ENCODE peak calls at places on chromosomes 6 and 20, in four cellular contexts. J, L, T and S are unnamed samples.

GRCh38 chr20:43541214-43541613 is 17.6 kb upstream of the SGK2 start:
- DNase-seq in J (peak; percentile 35), L (no peak), T (peak; percentile 65), S (peak; percentile 26)

GRCh38 chr6:81847866-81848265 is 95.4 kb upstream of the TENT5A start:
- DNase-seq in J (peak; percentile 29), L (no peak), T (no peak), S (no peak)

GRCh38 chr6:11130605-11131004 is 19.1 kb upstream of the ERVFRD-1 start:
- DNase-seq in J (no peak), L (no peak), T (no peak), S (no peak)

GRCh38 chr6:134097114-134097707 is 44.8 kb upstream of the SLC2A12 start:
- DNase-seq in J (peak; percentile 52), L (no peak), T (peak; percentile 45), S (peak; percentile 40)

GRCh38 chr6:85912582-85912981 is 269.9 kb upstream of the SYNCRIP start:
- DNase-seq in J (no peak), L (no peak), T (no peak), S (no peak)

GRCh38 chr6:33834401-33835392 is 30.9 kb upstream of the MLN start:
- DNase-seq in J (no peak), L (no peak), T (peak; percentile 62), S (no peak)

GRCh38 chr6:11397622-11398450 is 139.7 kb upstream of the TMEM170B start:
- DNase-seq in J (no peak), L (no peak), T (no peak), S (no peak)

GRCh38 chr20:49225896-49226295 is 6.7 kb downstream of the DDX27 start:
- DNase-seq in J (no peak), L (no peak), T (no peak), S (no peak)

GRCh38 chr6:45488269-45488668 is 110.5 kb upstream of the SUPT3H start:
- DNase-seq in J (no peak), L (no peak), T (no peak), S (no peak)

GRCh38 chr6:117288083-117288715 is 22.8 kb downstream of the VGLL2 start:
- DNase-seq in J (peak; percentile 36), L (no peak), T (no peak), S (peak; percentile 18)

GRCh38 chr6:135181333-135182119 is 418 bp downstream of the MYB start:
- DNase-seq in J (peak; percentile 21), L (no peak), T (peak; percentile 20), S (no peak)

GRCh38 chr6:135182993-135183531 is 2.0 kb downstream of the MYB start:
- DNase-seq in J (no peak), L (no peak), T (peak; percentile 29), S (no peak)

GRCh38 chr6:135179920-135180457 is 1.1 kb upstream of the MYB start:
- DNase-seq in J (peak; percentile 17), L (no peak), T (no peak), S (peak; percentile 11)

GRCh38 chr6:135182120-135182992 is 1.2 kb downstream of the MYB start:
- DNase-seq in J (peak; percentile 25), L (no peak), T (peak; percentile 23), S (no peak)

GRCh38 chr6:135180458-135181332 is at the start of gene MYB:
- DNase-seq in J (peak; percentile 45), L (no peak), T (peak; percentile 57), S (peak; percentile 20)
- TF ChIP-seq EZH2 in J (no peak), L (no peak), T (no peak), S (no peak)

GRCh38 chr20:61849376-61849775 is 216.3 kb downstream of the TAF4 start:
- DNase-seq in J (no peak), L (no peak), T (no peak), S (no peak)

GRCh38 chr20:61849822-61850221 is 215.9 kb downstream of the TAF4 start:
- DNase-seq in J (no peak), L (no peak), T (no peak), S (no peak)

GRCh38 chr20:61852268-61853072 is 213.2 kb downstream of the TAF4 start:
- DNase-seq in J (no peak), L (no peak), T (no peak), S (no peak)

GRCh38 chr20:61850457-61850856 is 215.2 kb downstream of the TAF4 start:
- DNase-seq in J (no peak), L (no peak), T (no peak), S (no peak)

DNA sequence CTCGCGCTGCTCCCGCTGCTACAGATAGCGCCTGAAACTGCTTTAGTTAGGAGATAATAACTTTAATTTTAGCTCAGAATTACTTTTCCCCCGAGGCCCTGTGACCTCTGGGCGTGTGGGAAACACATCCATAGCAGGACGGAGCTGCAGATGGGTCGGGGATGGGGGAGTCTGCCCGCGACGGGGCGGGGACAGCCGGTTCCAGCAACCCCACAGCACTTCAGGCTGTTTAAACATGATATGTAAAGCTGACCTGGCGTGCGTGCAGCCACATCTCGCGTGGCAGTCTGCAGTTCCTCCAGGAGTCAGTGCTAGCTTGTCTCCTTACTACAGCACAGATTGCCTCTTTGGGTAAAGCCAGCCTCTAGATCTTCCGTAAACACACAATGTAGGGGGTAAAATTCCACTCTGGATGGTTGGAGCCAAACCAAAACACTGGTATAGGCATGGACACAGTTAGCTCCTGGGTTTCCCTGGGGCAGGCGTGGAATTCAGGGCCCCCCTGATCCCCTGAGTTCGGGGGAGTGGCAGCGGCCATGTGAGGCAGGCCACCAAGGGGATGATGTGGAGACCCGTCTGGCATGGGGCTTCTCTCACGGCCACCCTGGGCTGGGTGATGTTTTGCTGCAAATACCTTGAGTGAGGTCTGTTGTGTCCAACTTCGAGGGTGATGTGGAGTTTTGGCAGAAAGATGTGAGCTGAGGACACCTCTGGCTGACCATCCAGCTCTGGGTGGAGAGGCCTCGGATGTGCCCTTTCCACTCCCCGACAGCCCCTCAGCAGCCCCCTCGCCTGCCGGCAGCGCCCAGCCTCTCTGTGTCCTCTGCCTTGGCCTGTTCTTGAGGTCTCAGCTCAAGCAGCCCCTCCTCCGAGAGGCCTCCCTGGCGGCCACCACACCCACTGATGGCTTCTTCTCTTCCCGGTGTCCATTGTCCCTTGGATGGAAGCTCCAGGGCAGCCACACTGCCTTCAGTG is 214.5 kb downstream of the TAF4 start:
- DNase-seq in J (no peak), L (no peak), T (no peak), S (no peak)
- TF ChIP-seq EZH2 in J (no peak), L (no peak), T (no peak), S (no peak)

DNA sequence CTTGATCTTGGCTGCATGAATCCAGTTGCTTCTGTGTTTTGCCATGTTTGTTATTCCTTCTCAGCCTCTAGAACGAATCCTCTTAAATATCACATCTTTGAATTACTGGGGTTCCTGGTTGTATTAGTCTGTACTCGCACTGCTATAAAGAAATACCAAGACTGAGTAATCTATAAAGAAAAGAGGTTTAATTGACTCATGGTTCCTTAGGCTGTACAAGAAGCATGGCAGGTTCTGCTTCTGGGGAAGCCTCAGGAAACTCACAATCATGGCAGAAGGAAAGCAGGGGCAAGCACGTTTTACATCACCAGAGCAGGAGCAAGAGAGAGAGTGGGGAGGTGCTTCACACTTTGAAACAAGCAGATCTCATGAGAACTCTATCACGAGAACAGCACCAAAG is 18.0 kb upstream of the BFSP1 start:
- DNase-seq in J (no peak), L (no peak), T (no peak), S (no peak)
- TF ChIP-seq EZH2 in J (no peak), L (no peak), T (no peak), S (no peak)

GRCh38 chr20:6768228-6769185 is 1.0 kb downstream of the BMP2 start:
- DNase-seq in J (peak; percentile 46), L (no peak), T (peak; percentile 50), S (peak; percentile 38)
- TF ChIP-seq EZH2 in J (no peak), L (peak; percentile 52), T (no peak), S (no peak)

GRCh38 chr6:52325695-52326471 is 36.1 kb upstream of the PAQR8 start:
- DNase-seq in J (no peak), L (peak; percentile 38), T (no peak), S (no peak)
- TF ChIP-seq EZH2 in J (no peak), L (no peak), T (no peak), S (no peak)

GRCh38 chr6:37535701-37536461 is 36.2 kb upstream of the CCDC167 start:
- DNase-seq in J (no peak), L (no peak), T (peak; percentile 35), S (no peak)
- TF ChIP-seq EZH2 in J (peak; percentile 90), L (peak; percentile 88), T (peak; percentile 55), S (peak; percentile 86)